ENCODE peak calls at places on chromosomes 12 and 14, in four cellular contexts. G, Y, H and D are unnamed samples.
A peak's percentile ranks its signal among the peaks of the same experiment; 100 is the strongest.

GRCh38 chr14:38211258-38211735 is 3.6 kb downstream of the SSTR1 start:
- DNase-seq in Y (no peak), H (no peak), G (no peak), D (no peak)

GRCh38 chr14:44700184-44700583 is 193.1 kb upstream of the FSCB start:
- DNase-seq in Y (no peak), H (peak; percentile 70), G (peak; percentile 86), D (no peak)

GRCh38 chr12:121334513-121335343 is 17.5 kb downstream of the ANAPC5 start:
- DNase-seq in H (peak; percentile 70), Y (peak; percentile 45), G (peak; percentile 67), D (peak; percentile 83)

GRCh38 chr14:35883677-35884293 is 57.6 kb downstream of the BRMS1L start:
- DNase-seq in Y (peak; percentile 8), G (peak; percentile 19), H (peak; percentile 30), D (peak; percentile 81)

GRCh38 chr14:75523771-75524171 is 1.5 kb downstream of the BATF start:
- DNase-seq in G (no peak), Y (no peak), H (no peak), D (no peak)

GRCh38 chr12:3137268-3137761 is 60.1 kb downstream of the TSPAN9 start:
- DNase-seq in Y (no peak), G (peak; percentile 26), H (peak; percentile 72), D (no peak)

GRCh38 chr12:108542320-108542719 is 18.7 kb downstream of the SART3 start:
- DNase-seq in G (no peak), Y (no peak), H (no peak), D (no peak)

GRCh38 chr14:104891664-104892500 is 26.8 kb downstream of the CEP170B start:
- DNase-seq in Y (no peak), H (no peak), G (no peak), D (no peak)

GRCh38 chr14:70934502-70935134 is 27.4 kb downstream of the PCNX1 start:
- DNase-seq in G (peak; percentile 32), H (no peak), Y (peak; percentile 13), D (no peak)

GRCh38 chr14:55129428-55130193 is 559 bp downstream of the LGALS3 start:
- DNase-seq in G (peak; percentile 71), H (peak; percentile 60), Y (peak; percentile 7), D (no peak)

GRCh38 chr14:64717870-64718269 is 13.6 kb downstream of the PLEKHG3 start:
- DNase-seq in Y (no peak), H (peak; percentile 23), G (peak; percentile 41), D (no peak)

GRCh38 chr12:112185093-112185923 is 59.9 kb downstream of the TRAFD1 start:
- DNase-seq in Y (no peak), G (no peak), H (no peak), D (no peak)

GRCh38 chr14:92481386-92481785 is 32.2 kb upstream of the RIN3 start:
- DNase-seq in G (peak; percentile 62), Y (no peak), H (no peak), D (no peak)

GRCh38 chr12:46774011-46774633 is 51.7 kb downstream of the SLC38A4 start:
- DNase-seq in G (peak; percentile 55), Y (no peak), H (no peak), D (no peak)

GRCh38 chr12:127881371-127882140 is 385.4 kb upstream of the TMEM132C start:
- DNase-seq in H (peak; percentile 65), Y (no peak), G (peak; percentile 11), D (no peak)

GRCh38 chr14:68649461-68650189 is 143.2 kb downstream of the ZFP36L1 start:
- DNase-seq in Y (no peak), G (peak; percentile 72), H (no peak), D (no peak)

GRCh38 chr14:73258076-73258475 is 20.8 kb downstream of the PAPLN start:
- DNase-seq in G (peak; percentile 37), H (no peak), Y (no peak), D (peak; percentile 69)

GRCh38 chr12:104802198-104802597 is 155.9 kb downstream of the SLC41A2 start:
- DNase-seq in Y (no peak), G (peak; percentile 72), H (no peak), D (no peak)
- H3K9ac ChIP-seq in Y (no peak overlapping the region), G (no peak overlapping the region), H (no peak overlapping the region), D (no peak overlapping the region)

DNA sequence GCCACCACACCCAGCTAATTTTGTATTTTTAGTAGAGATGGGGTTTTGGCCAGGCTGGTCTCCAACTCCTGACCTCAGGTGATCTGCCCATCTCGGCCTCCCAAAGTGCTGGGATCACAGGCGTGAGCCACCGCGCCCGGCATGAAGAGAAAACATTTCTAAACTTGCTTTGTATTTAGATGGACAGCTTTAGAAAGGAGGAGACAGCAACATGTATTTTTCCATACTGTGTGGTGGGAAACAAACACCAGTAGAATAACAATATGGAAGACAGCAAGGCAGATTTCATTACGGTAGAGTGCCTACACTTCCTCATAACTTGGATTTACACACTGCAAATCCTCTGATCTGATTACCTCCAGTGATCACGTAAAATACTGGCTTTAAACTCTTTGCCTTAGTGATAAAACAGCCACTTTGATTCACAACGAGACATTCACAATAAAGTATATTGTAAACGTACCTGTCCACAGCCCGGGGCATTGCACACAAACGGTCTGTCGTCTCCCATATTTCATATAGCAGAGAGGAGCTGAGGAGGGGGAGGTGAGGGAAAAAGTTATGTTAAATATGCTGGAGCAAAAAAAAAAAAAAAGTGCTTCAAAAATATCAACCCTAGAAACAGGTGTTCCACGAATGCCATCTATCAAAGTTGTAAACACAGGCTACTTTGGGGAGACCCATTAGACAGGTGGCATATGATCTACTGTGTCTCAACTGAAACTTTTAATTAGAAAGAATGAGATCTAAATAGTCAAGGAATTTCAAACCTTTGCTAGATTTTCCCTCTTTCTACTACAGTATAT is 25.5 kb downstream of the ATF7 start:
- DNase-seq in Y (no peak), G (no peak), H (no peak), D (no peak)
- H3K4me1 ChIP-seq in Y (no peaks in the 10 kb centered on the region), G (peaks cover 2% of the 10 kb centered on the region), H (no peaks in the 10 kb centered on the region), D (peaks cover 73% of the 10 kb centered on the region)

GRCh38 chr12:31740618-31741017 is 11.8 kb upstream of the AMN1 start:
- DNase-seq in H (no peak), G (no peak), Y (no peak), D (no peak)
- H3K9ac ChIP-seq in H (no peak overlapping the region), G (no peak overlapping the region), Y (no peak overlapping the region), D (no peak overlapping the region)

GRCh38 chr12:50572275-50572674 is 67.5 kb downstream of the DIP2B start:
- DNase-seq in H (peak; percentile 56), G (peak; percentile 78), Y (no peak), D (peak; percentile 66)
- H3K4me1 ChIP-seq in H (peaks cover 4% of the 10 kb centered on the region), G (peaks cover 34% of the 10 kb centered on the region), Y (peaks cover 17% of the 10 kb centered on the region), D (peaks cover 23% of the 10 kb centered on the region)

GRCh38 chr12:1373887-1374286 is 220.5 kb downstream of the FBXL14 start:
- DNase-seq in G (peak; percentile 47), H (no peak), Y (no peak), D (no peak)
- H3K9ac ChIP-seq in G (no peak overlapping the region), H (no peak overlapping the region), Y (no peak overlapping the region), D (no peak overlapping the region)

DNA sequence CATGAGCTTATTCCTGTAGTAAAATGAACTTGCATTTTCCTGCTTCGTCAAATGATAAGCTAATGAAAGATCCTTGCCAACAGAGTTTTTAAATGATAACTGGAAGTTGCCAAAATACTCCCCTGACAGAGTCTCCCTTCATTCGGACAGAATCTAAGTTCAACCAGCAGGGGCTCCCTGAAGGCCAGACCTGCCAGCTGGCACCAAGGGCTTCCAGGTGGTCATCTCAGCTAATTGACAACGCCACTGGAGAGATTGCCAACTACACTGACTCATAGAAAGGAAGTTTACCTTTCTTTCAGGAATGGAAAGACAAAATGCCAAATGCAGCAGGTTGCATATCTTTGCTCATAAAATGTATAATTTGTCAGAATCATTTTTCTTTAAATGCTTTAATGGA is 462.8 kb downstream of the GXYLT1 start:
- DNase-seq in H (no peak), G (no peak), Y (no peak), D (peak; percentile 62)
- H3K4me1 ChIP-seq in H (no peaks in the 10 kb centered on the region), G (no peaks in the 10 kb centered on the region), Y (peaks cover 14% of the 10 kb centered on the region), D (peaks cover 56% of the 10 kb centered on the region)

GRCh38 chr14:100067971-100068959 is 3.0 kb downstream of the EVL start:
- DNase-seq in G (peak; percentile 65), Y (no peak), H (peak; percentile 62), D (no peak)

GRCh38 chr14:100067481-100067880 is 2.3 kb downstream of the EVL start:
- DNase-seq in Y (no peak), H (no peak), G (no peak), D (no peak)

GRCh38 chr14:100070310-100070709 is 5.1 kb downstream of the EVL start:
- DNase-seq in Y (no peak), H (no peak), G (no peak), D (no peak)

GRCh38 chr14:100071545-100071944 is 6.3 kb downstream of the EVL start:
- DNase-seq in H (no peak), G (no peak), Y (peak; percentile 38), D (no peak)

GRCh38 chr14:100069161-100069800 is 4.1 kb downstream of the EVL start:
- DNase-seq in Y (no peak), G (no peak), H (no peak), D (no peak)
- H3K9ac ChIP-seq in Y (no peak overlapping the region), G (no peak overlapping the region), H (no peak overlapping the region), D (no peak overlapping the region)